ENCODE peak calls at places on chromosomes 6 and 20, in nine cellular contexts. M is HT1080; J is AG09319; B is hypothalamus; A is activated effector memory CD4-positive, alpha-beta T cell treated with anti-CD3 and anti-CD28 coated beads, Interleukin-2, amount 50 U/mL, for 16 hours; S is fibroblast of lung; K is OCI-LY7; Q is foreskin fibroblast; O is HFFc6. G is an unnamed sample.
A peak's percentile ranks its signal among the peaks of the same experiment; 100 is the strongest.

GRCh38 chr20:61941721-61942405 is 123.8 kb downstream of the TAF4 start:
- DNase-seq in M (no peak), J (no peak), B (no peak), A (peak; percentile 56), S (no peak), K (no peak), Q (no peak), O (no peak), G (no peak)

GRCh38 chr6:150514806-150515362 is 84.8 kb upstream of the PLEKHG1 start:
- DNase-seq in M (no peak), J (no peak), B (no peak), A (no peak), S (no peak), K (no peak), Q (no peak), O (no peak), G (no peak)

GRCh38 chr20:62149532-62150235 is 6.1 kb downstream of the SS18L1 start:
- DNase-seq in M (no peak), J (no peak), B (no peak), A (no peak), S (no peak), K (no peak), Q (no peak), O (no peak), G (no peak)

GRCh38 chr6:112831022-112831421 is 483.9 kb downstream of the RFPL4B start:
- DNase-seq in M (peak; percentile 21), J (no peak), B (no peak), A (no peak), S (no peak), K (no peak), Q (peak; percentile 5), O (no peak), G (no peak)

GRCh38 chr20:64256282-64256947 is 867 bp downstream of the PCMTD2 start:
- DNase-seq in M (no peak), J (no peak), B (no peak), A (no peak), S (peak; percentile 12), K (no peak), Q (no peak), O (no peak), G (no peak)

GRCh38 chr20:15359056-15359455 is 1021.6 kb upstream of the FLRT3 start:
- DNase-seq in M (peak; percentile 45), J (no peak), B (no peak), A (no peak), S (no peak), K (no peak), Q (peak; percentile 14), O (no peak), G (peak; percentile 56)

GRCh38 chr20:22379472-22379871 is 204.9 kb downstream of the FOXA2 start:
- DNase-seq in M (peak; percentile 97), J (no peak), B (no peak), A (no peak), S (peak; percentile 45), K (no peak), Q (peak; percentile 9), O (no peak), G (no peak)

GRCh38 chr20:18739785-18740184 is 73.8 kb upstream of the SCP2D1 start:
- DNase-seq in M (no peak), J (peak; percentile 19), B (no peak), A (no peak), S (peak; percentile 96), K (no peak), Q (peak; percentile 88), O (peak; percentile 70), G (no peak)

GRCh38 chr20:53795170-53795569 is 201.5 kb upstream of the ZNF217 start:
- DNase-seq in M (peak; percentile 43), J (no peak), B (no peak), A (no peak), S (no peak), K (no peak), Q (peak; percentile 26), O (peak; percentile 65), G (no peak)

GRCh38 chr6:129191275-129191674 is 308.3 kb downstream of the LAMA2 start:
- DNase-seq in M (no peak), J (no peak), B (no peak), A (no peak), S (no peak), K (no peak), Q (no peak), O (no peak), G (no peak)

GRCh38 chr6:116370717-116371383 is at the start of gene DSE:
- DNase-seq in M (peak; percentile 69), J (peak; percentile 78), B (peak; percentile 9), A (peak; percentile 88), S (peak; percentile 82), K (no peak), Q (peak; percentile 82), O (peak; percentile 73), G (peak; percentile 76)

GRCh38 chr20:3068075-3068474 is 3.3 kb upstream of the OXT start:
- DNase-seq in M (no peak), J (no peak), B (no peak), A (no peak), S (no peak), K (no peak), Q (no peak), O (no peak), G (no peak)

GRCh38 chr20:2729251-2729713 is 36.7 kb downstream of the EBF4 start:
- DNase-seq in M (no peak), J (no peak), B (no peak), A (peak; percentile 62), S (no peak), K (peak; percentile 46), Q (no peak), O (no peak), G (no peak)

GRCh38 chr6:2531426-2532208 is 219.1 kb downstream of the MYLK4 start:
- DNase-seq in M (peak; percentile 76), J (peak; percentile 45), B (no peak), A (no peak), S (peak; percentile 97), K (no peak), Q (peak; percentile 90), O (peak; percentile 61), G (peak; percentile 58)

GRCh38 chr20:58528412-58528811 is 13.2 kb upstream of the APCDD1L start:
- DNase-seq in M (no peak), J (no peak), B (no peak), A (no peak), S (no peak), K (no peak), Q (no peak), O (no peak), G (no peak)

GRCh38 chr6:138107078-138107751 is at the start of gene PERP:
- DNase-seq in M (peak; percentile 75), J (no peak), B (no peak), A (peak; percentile 90), S (peak; percentile 32), K (no peak), Q (peak; percentile 53), O (peak; percentile 48), G (peak; percentile 20)

GRCh38 chr20:19662638-19662995 is 95.4 kb upstream of the RIN2 start:
- DNase-seq in M (no peak), J (no peak), B (no peak), A (no peak), S (no peak), K (no peak), Q (no peak), O (no peak), G (no peak)

GRCh38 chr6:129236110-129236509 is 353.2 kb downstream of the LAMA2 start:
- DNase-seq in M (no peak), J (no peak), B (no peak), A (no peak), S (peak; percentile 29), K (no peak), Q (no peak), O (no peak), G (no peak)

G was measured in amniotic stem cell.